ENCODE peak calls at places on chromosomes 3 and 15, in five cellular contexts. M is left ventricle myocardium inferior, J is AG08395, R is NCI-H1930, E is left ventricle myocardium superior. S is an unnamed sample.

GRCh38 chr3:144187531-144188230 is 216.1 kb downstream of the DIPK2A start:
- DNase-seq in M (no peak), J (peak), R (no peak), E (no peak), S (peak)

GRCh38 chr15:59833366-59833765 is 144.2 kb upstream of the BNIP2 start:
- DNase-seq in M (no peak), J (no peak), R (no peak), E (no peak), S (no peak)

GRCh38 chr3:184608209-184608608 is 46.6 kb downstream of the EPHB3 start:
- DNase-seq in M (no peak), J (no peak), R (no peak), E (no peak), S (no peak)

GRCh38 chr3:148856404-148856803 is 8.7 kb upstream of the CPA3 start:
- DNase-seq in M (no peak), J (no peak), R (no peak), E (no peak), S (no peak)

GRCh38 chr3:141050913-141051632 is at the start of gene SPSB4:
- DNase-seq in M (peak), J (peak), R (peak), E (peak), S (peak)

GRCh38 chr15:92429378-92430066 is 35.8 kb downstream of the ST8SIA2 start:
- DNase-seq in M (no peak), J (peak), R (no peak), E (no peak), S (peak)

GRCh38 chr3:113141543-113141942 is 69.8 kb upstream of the BOC start:
- DNase-seq in M (no peak), J (no peak), R (no peak), E (no peak), S (no peak)

GRCh38 chr3:168094877-168095610 is 680 bp downstream of the GOLIM4 start:
- DNase-seq in M (peak), J (no peak), R (peak), E (peak), S (peak)

GRCh38 chr3:119239421-119239820 is 1.3 kb downstream of the B4GALT4 start:
- DNase-seq in M (no peak), J (no peak), R (no peak), E (no peak), S (no peak)

GRCh38 chr3:158471639-158472294 is 99.2 kb upstream of the MLF1 start:
- DNase-seq in M (no peak), J (peak), R (no peak), E (no peak), S (peak)

GRCh38 chr3:48215876-48216275 is 7.4 kb upstream of the CAMP start:
- DNase-seq in M (peak), J (no peak), R (no peak), E (peak), S (peak)

GRCh38 chr15:72591361-72591760 is 63.1 kb upstream of the GOLGA6B start:
- DNase-seq in M (no peak), J (peak), R (no peak), E (no peak), S (no peak)

GRCh38 chr3:186469525-186469924 is 74.7 kb downstream of the CRYGS start:
- DNase-seq in M (no peak), J (no peak), R (no peak), E (no peak), S (no peak)

GRCh38 chr3:122451371-122451770 is 35.5 kb upstream of the WDR5B start:
- DNase-seq in M (no peak), J (no peak), R (no peak), E (no peak), S (no peak)

GRCh38 chr15:86001200-86001599 is 78.5 kb upstream of the AGBL1 start:
- DNase-seq in M (no peak), J (no peak), R (no peak), E (no peak), S (no peak)

GRCh38 chr15:69881310-69881660 is 216.4 kb downstream of the TLE3 start:
- DNase-seq in M (no peak), J (no peak), R (no peak), E (no peak), S (no peak)

GRCh38 chr3:78917541-78917940 is 850.3 kb downstream of the ROBO1 start:
- DNase-seq in M (no peak), J (no peak), R (no peak), E (no peak), S (peak)

GRCh38 chr3:14925729-14926591 is 21.4 kb upstream of the NR2C2 start:
- DNase-seq in M (no peak), J (peak), R (no peak), E (no peak), S (peak)

GRCh38 chr15:80693682-80694623 is 1.2 kb upstream of the ABHD17C start:
- DNase-seq in M (no peak), J (no peak), R (no peak), E (no peak), S (no peak)

GRCh38 chr15:99755692-99756409 is 22.6 kb upstream of the LYSMD4 start:
- DNase-seq in M (no peak), J (peak), R (peak), E (peak), S (peak)

GRCh38 chr3:139630532-139630931 is 47.2 kb downstream of the NMNAT3 start:
- DNase-seq in M (no peak), J (no peak), R (no peak), E (no peak), S (no peak)

GRCh38 chr3:161915283-161915682 is 418.7 kb downstream of the OTOL1 start:
- DNase-seq in M (no peak), J (no peak), R (no peak), E (no peak), S (no peak)

GRCh38 chr3:134364936-134365765 is 9.1 kb downstream of the AMOTL2 start:
- DNase-seq in M (no peak), J (no peak), R (no peak), E (no peak), S (peak)

GRCh38 chr3:129278970-129279906 is 568 bp downstream of the HMCES start:
- DNase-seq in M (peak), J (peak), R (no peak), E (no peak), S (peak)

GRCh38 chr3:35596611-35597010 is 42.7 kb upstream of the ARPP21 start:
- DNase-seq in M (no peak), J (no peak), R (no peak), E (no peak), S (no peak)

GRCh38 chr15:60525640-60526039 is 46.7 kb upstream of the ICE2 start:
- DNase-seq in M (no peak), J (no peak), R (no peak), E (no peak), S (peak)

GRCh38 chr3:58657571-58658141 is 8.9 kb downstream of the FAM3D start:
- DNase-seq in M (no peak), J (no peak), R (no peak), E (no peak), S (no peak)

GRCh38 chr3:123440181-123440580 is 8.7 kb downstream of the ADCY5 start:
- DNase-seq in M (no peak), J (no peak), R (no peak), E (no peak), S (no peak)

GRCh38 chr15:97840501-97840900 is 120.0 kb upstream of the ARRDC4 start:
- DNase-seq in M (no peak), J (no peak), R (no peak), E (no peak), S (no peak)

GRCh38 chr15:92011611-92012367 is 158.3 kb downstream of the SLCO3A1 start:
- DNase-seq in M (no peak), J (no peak), R (no peak), E (peak), S (no peak)

GRCh38 chr3:136343873-136344281 is 93.7 kb downstream of the PCCB start:
- DNase-seq in M (peak), J (peak), R (no peak), E (peak), S (peak)

GRCh38 chr3:4426782-4427344 is 40.2 kb downstream of the SUMF1 start:
- DNase-seq in M (no peak), J (peak), R (no peak), E (no peak), S (peak)

GRCh38 chr15:93073465-93073952 is 15.5 kb downstream of the RGMA start:
- DNase-seq in M (no peak), J (no peak), R (no peak), E (peak), S (no peak)

GRCh38 chr3:108528459-108529231 is 18.2 kb upstream of the MYH15 start:
- DNase-seq in M (no peak), J (no peak), R (no peak), E (no peak), S (no peak)

GRCh38 chr3:105274536-105274935 is 92.2 kb upstream of the ALCAM start:
- DNase-seq in M (no peak), J (no peak), R (no peak), E (no peak), S (no peak)

GRCh38 chr3:101333883-101334282 is 13.5 kb upstream of the IMPG2 start:
- DNase-seq in M (no peak), J (no peak), R (no peak), E (no peak), S (no peak)

GRCh38 chr3:105614288-105615030 is 247.8 kb downstream of the ALCAM start:
- DNase-seq in M (no peak), J (peak), R (no peak), E (no peak), S (peak)